ENCODE peak calls at places on chromosomes 16 and 17, in eight cellular contexts. L is mammary epithelial cell; G is stomach; K is CD8-positive, alpha-beta T cell; W is thoracic aorta; I is epithelial cell of esophagus; F is tibial nerve; R is K562. B is an unnamed sample.

GRCh38 chr17:81335388-81336157 is 40.5 kb upstream of the SLC38A10 start:
- DNase-seq in R (no peak), F (no peak), W (no peak), G (no peak), I (no peak), K (no peak), L (no peak), B (peak)

GRCh38 chr16:81480856-81481821 is 36.5 kb downstream of the CMIP start:
- DNase-seq in G (peak), K (no peak), F (peak), R (peak), L (no peak), W (no peak), I (no peak), B (peak)

GRCh38 chr16:81779540-81780320 is 639 bp downstream of the PLCG2 start:
- DNase-seq in I (peak), R (no peak), L (no peak), W (no peak), G (peak), K (no peak), F (no peak), B (peak)

GRCh38 chr17:13833921-13834320 is 232.2 kb upstream of the HS3ST3A1 start:
- DNase-seq in L (peak), F (no peak), K (no peak), R (no peak), I (no peak), G (no peak), W (no peak), B (no peak)

GRCh38 chr16:84804326-84804725 is 15.5 kb upstream of the CRISPLD2 start:
- DNase-seq in G (no peak), I (no peak), K (no peak), F (no peak), W (no peak), R (no peak), L (no peak), B (no peak)

GRCh38 chr17:27939489-27940465 is 46.6 kb upstream of the LYRM9 start:
- DNase-seq in F (no peak), G (no peak), L (no peak), I (no peak), K (no peak), W (no peak), R (no peak), B (no peak)

GRCh38 chr16:14509055-14509454 is 121.0 kb downstream of the PARN start:
- DNase-seq in W (no peak), K (no peak), G (no peak), R (no peak), I (peak), L (peak), F (no peak), B (no peak)

GRCh38 chr16:81275064-81275532 is 36.6 kb downstream of the BCO1 start:
- DNase-seq in I (peak), F (no peak), K (no peak), R (no peak), W (no peak), G (peak), L (no peak), B (no peak)

GRCh38 chr17:66990047-66990446 is 25.5 kb downstream of the CACNG4 start:
- DNase-seq in R (no peak), G (no peak), I (no peak), F (no peak), L (no peak), K (no peak), W (no peak), B (no peak)

GRCh38 chr16:84443166-84443802 is 61.2 kb downstream of the MEAK7 start:
- DNase-seq in I (no peak), F (no peak), L (no peak), K (no peak), G (no peak), W (no peak), R (no peak), B (peak)

GRCh38 chr17:42135664-42136653 is 13.4 kb downstream of the HSPB9 start:
- DNase-seq in G (peak), I (peak), F (peak), L (peak), K (no peak), W (no peak), R (peak), B (peak)

GRCh38 chr16:11016993-11017392 is 72.6 kb downstream of the CLEC16A start:
- DNase-seq in L (peak), W (no peak), R (no peak), I (peak), F (no peak), G (peak), K (peak), B (peak)

GRCh38 chr17:4310349-4311060 is 46.7 kb upstream of the ANKFY1 start:
- DNase-seq in F (no peak), R (no peak), K (no peak), L (no peak), W (no peak), I (no peak), G (peak), B (no peak)

GRCh38 chr17:10638151-10638550 is 19.0 kb downstream of the MYH3 start:
- DNase-seq in W (no peak), R (no peak), I (no peak), L (no peak), K (no peak), G (no peak), F (no peak), B (no peak)

GRCh38 chr17:71522383-71522782 is 598.4 kb upstream of the SOX9 start:
- DNase-seq in R (no peak), G (no peak), W (no peak), I (no peak), K (no peak), L (peak), F (no peak), B (no peak)

GRCh38 chr17:77212081-77212832 is 71.5 kb downstream of the SEC14L1 start:
- DNase-seq in L (no peak), R (no peak), K (no peak), G (no peak), F (no peak), I (no peak), W (no peak), B (no peak)

GRCh38 chr16:76309639-76310335 is 32.6 kb downstream of the CNTNAP4 start:
- DNase-seq in F (no peak), K (no peak), W (no peak), L (no peak), R (no peak), G (no peak), I (peak), B (no peak)

GRCh38 chr16:9402293-9402865 is 310.9 kb downstream of the HAPSTR1 start:
- DNase-seq in I (no peak), L (no peak), R (no peak), F (no peak), K (no peak), G (no peak), W (no peak), B (no peak)

GRCh38 chr17:491086-492014 is 138.7 kb upstream of the RPH3AL start:
- DNase-seq in G (peak), W (no peak), F (no peak), L (peak), K (peak), R (peak), I (peak), B (peak)
- TF ChIP-seq CTCF in G (no peak), W (no peak), F (no peak), L (no peak), K (no peak), R (no peak), I (no peak), B (no peak)

GRCh38 chr17:64004903-64005733 is 7.0 kb downstream of the PRR29 start:
- DNase-seq in F (no peak), R (no peak), K (no peak), G (peak), W (no peak), L (no peak), I (no peak), B (no peak)

GRCh38 chr17:64007838-64008282 is 9.7 kb downstream of the PRR29 start:
- DNase-seq in F (no peak), K (no peak), I (no peak), L (no peak), G (no peak), R (no peak), W (no peak), B (no peak)

GRCh38 chr17:64004218-64004770 is 6.1 kb downstream of the PRR29 start:
- DNase-seq in L (no peak), K (no peak), G (no peak), W (no peak), I (no peak), R (no peak), F (no peak), B (no peak)

GRCh38 chr17:64006361-64007088 is 8.4 kb downstream of the PRR29 start:
- DNase-seq in R (peak), I (no peak), F (no peak), K (no peak), W (no peak), G (no peak), L (no peak), B (no peak)

DNA sequence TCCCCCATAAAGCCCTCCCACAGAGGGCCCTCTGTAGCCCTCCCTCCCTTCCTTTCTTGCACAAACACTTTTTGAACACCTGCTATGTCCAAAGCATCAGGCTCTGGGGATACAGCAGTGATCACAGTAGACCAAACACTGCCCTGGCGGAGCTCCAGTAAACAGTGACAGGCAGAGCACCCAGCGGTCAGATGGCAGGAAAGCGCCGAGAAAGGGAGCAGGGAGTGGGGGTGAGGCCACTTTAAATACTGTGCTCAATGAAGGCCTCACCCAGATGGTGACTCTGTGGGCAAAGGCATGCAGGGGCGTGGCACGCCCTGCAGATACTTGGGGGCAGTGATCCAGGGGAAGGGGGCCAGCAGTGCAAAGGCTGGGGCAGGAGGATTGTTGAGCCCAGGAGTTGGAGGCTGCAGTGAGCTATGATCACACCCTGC is 7.6 kb downstream of the PRR29 start:
- DNase-seq in L (no peak), R (peak), G (peak), W (no peak), K (no peak), F (no peak), I (no peak), B (peak)
- H3K4me3 ChIP-seq in L (no peak), R (peak), G (no peak), W (no peak), K (no peak), F (no peak), I (no peak), B (peak)

DNA sequence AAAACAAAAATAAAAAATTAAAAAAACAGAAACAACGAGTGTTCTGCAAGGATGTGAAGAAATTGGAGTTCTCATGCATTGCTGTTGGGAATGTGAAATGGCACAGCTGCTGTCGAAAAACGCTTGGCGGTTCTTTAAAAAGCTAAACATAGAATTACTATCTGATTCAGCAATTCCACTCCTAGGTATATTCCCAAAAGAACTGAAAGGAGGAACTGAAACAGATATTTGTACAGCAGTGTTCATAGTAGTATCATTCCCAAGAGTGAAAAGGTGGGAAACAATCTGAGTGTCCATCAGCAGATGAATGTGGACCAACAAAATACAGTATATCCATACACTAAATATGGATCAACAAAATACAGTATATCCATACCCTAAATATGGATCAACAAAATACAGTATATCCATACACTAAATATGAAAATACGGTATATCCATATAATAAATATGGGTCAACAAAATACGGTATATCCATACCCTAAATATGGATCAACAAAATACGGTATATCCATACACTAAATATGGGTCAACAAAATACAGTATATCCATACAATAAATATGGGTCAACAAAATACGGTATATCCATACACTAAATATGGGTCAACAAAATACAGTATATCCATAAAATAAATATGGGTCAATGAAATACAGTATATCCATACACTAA is 8.6 kb downstream of the METTL16 start:
- DNase-seq in L (no peak), W (no peak), F (no peak), K (no peak), I (no peak), G (no peak), R (no peak), B (no peak)
- TF ChIP-seq CTCF in L (no peak), W (no peak), F (no peak), K (no peak), I (no peak), G (no peak), R (no peak), B (no peak)

DNA sequence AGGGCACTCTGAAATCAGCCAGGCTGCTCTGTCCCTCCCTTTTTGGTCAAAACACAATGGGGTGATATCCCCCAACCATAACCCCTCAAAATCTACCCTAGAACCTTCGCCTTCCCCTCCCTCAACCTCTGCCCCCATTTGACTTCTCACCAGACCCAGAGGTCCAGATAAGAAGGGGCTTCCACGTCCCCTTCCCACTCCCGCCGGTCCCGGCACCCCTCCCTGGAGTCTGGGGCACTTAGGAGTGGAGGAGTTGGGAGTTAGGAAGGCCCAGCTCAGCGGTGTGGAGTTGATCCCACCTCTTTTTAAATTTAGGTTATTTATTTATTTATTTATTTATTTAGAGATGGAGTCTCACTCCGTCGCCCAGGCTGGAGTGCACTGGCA is 619 bp upstream of the TMEM92 start:
- DNase-seq in L (no peak), G (no peak), F (no peak), K (no peak), R (no peak), I (no peak), W (no peak), B (no peak)
- H3K4me3 ChIP-seq in L (no peak), G (no peak), F (no peak), K (no peak), R (no peak), I (no peak), W (peak), B (peak)